ENCODE peak calls at places on chromosome 16, in six cellular contexts. J is NB4; W is AG10803; X is stimulated activated CD4-positive, alpha-beta T cell treated with anti-CD3 and anti-CD28 coated beads, Interleukin-4, amount 100 ng/mL, for 1 hour; U is activated B cell treated with CpG ODN at 0.5 μM for 24 hours; C is NCI-H510A treated with DMSO at 0.1 percent for 48 hours. Y is an unnamed sample.

GRCh38 chr16:22751104-22751667 is 62.8 kb upstream of the HS3ST2 start:
- DNase-seq in J (no peak), W (no peak), X (no peak), U (no peak), C (no peak), Y (no peak)

GRCh38 chr16:6714510-6714909 is 618.1 kb upstream of the RBFOX1 start:
- DNase-seq in J (no peak), W (no peak), X (no peak), U (no peak), C (no peak), Y (no peak)

GRCh38 chr16:4787627-4788482 is at the start of gene SEPTIN12:
- DNase-seq in J (no peak), W (no peak), X (no peak), U (no peak), C (no peak), Y (no peak)

GRCh38 chr16:3846595-3847091 is 33.9 kb downstream of the CREBBP start:
- DNase-seq in J (no peak), W (no peak), X (no peak), U (no peak), C (no peak), Y (no peak)

GRCh38 chr16:49855280-49855821 is 561 bp downstream of the ZNF423 start:
- DNase-seq in J (peak), W (peak), X (peak), U (peak), C (peak), Y (peak)

GRCh38 chr16:82627811-82628339 is 1.1 kb downstream of the CDH13 start:
- DNase-seq in J (no peak), W (peak), X (no peak), U (no peak), C (no peak), Y (no peak)

GRCh38 chr16:86424413-86424812 is 85.9 kb upstream of the FOXF1 start:
- DNase-seq in J (no peak), W (no peak), X (no peak), U (no peak), C (no peak), Y (no peak)

GRCh38 chr16:4266372-4266771 is 6.5 kb downstream of the TFAP4 start:
- DNase-seq in J (peak), W (no peak), X (no peak), U (no peak), C (no peak), Y (no peak)

GRCh38 chr16:51755039-51755501 is 604.0 kb upstream of the SALL1 start:
- DNase-seq in J (no peak), W (no peak), X (no peak), U (no peak), C (no peak), Y (peak)

GRCh38 chr16:50274771-50275415 is 8.5 kb downstream of the ADCY7 start:
- DNase-seq in J (no peak), W (no peak), X (no peak), U (no peak), C (no peak), Y (no peak)

GRCh38 chr16:71367243-71367976 is 8.9 kb downstream of the CALB2 start:
- DNase-seq in J (peak), W (peak), X (peak), U (no peak), C (peak), Y (peak)

GRCh38 chr16:82300374-82300936 is 130.4 kb upstream of the MPHOSPH6 start:
- DNase-seq in J (no peak), W (no peak), X (no peak), U (no peak), C (no peak), Y (no peak)

GRCh38 chr16:637081-638018 is 1.2 kb upstream of the METTL26 start:
- DNase-seq in J (peak), W (peak), X (peak), U (no peak), C (no peak), Y (no peak)

GRCh38 chr16:72442381-72443158 is 270.6 kb upstream of the PMFBP1 start:
- DNase-seq in J (peak), W (no peak), X (no peak), U (no peak), C (no peak), Y (no peak)

GRCh38 chr16:60107467-60107866 is 1373.4 kb upstream of the GOT2 start:
- DNase-seq in J (peak), W (peak), X (no peak), U (no peak), C (no peak), Y (no peak)

GRCh38 chr16:89120281-89120680 is 26.6 kb downstream of the ACSF3 start:
- DNase-seq in J (no peak), W (no peak), X (no peak), U (no peak), C (no peak), Y (no peak)

GRCh38 chr16:83143788-83144187 is 517.0 kb downstream of the CDH13 start:
- DNase-seq in J (no peak), W (no peak), X (no peak), U (no peak), C (no peak), Y (no peak)

GRCh38 chr16:83948914-83949723 is 3.9 kb upstream of the OSGIN1 start:
- DNase-seq in J (no peak), W (no peak), X (no peak), U (no peak), C (no peak), Y (no peak)

GRCh38 chr16:11356573-11357331 is 11.5 kb downstream of the RMI2 start:
- DNase-seq in J (peak), W (peak), X (peak), U (peak), C (peak), Y (peak)

Y was measured in NCI-H1092 treated with DMSO at 0.1 percent for 48 hours.